ENCODE peak calls at places on chromosomes 13 and 19, in five cellular contexts. One of them, this sample, is unnamed.
A peak's percentile ranks its signal among the peaks of the same experiment; 100 is the strongest.

GRCh38 chr19:55393362-55393761 is 7.6 kb downstream of the RPL28 start:
- DNase-seq in PC-3: no peak
- DNase-seq in fibroblast of lung: no peak
- DNase-seq in mesenchymal stem cell: no peak
- DNase-seq in IMR-90: no peak
- DNase-seq in this sample: no peak

GRCh38 chr13:49711218-49711863 is 20.1 kb upstream of the EBPL start:
- DNase-seq in PC-3: peak; percentile 43
- DNase-seq in fibroblast of lung: peak; percentile 84
- DNase-seq in mesenchymal stem cell: peak; percentile 95
- DNase-seq in IMR-90: peak; percentile 96
- DNase-seq in this sample: peak; percentile 26

GRCh38 chr19:55678121-55678671 is 3.2 kb downstream of the EPN1 start:
- DNase-seq in PC-3: no peak
- DNase-seq in fibroblast of lung: no peak
- DNase-seq in mesenchymal stem cell: no peak
- DNase-seq in IMR-90: no peak
- DNase-seq in this sample: no peak

GRCh38 chr19:32581704-32582164 is 744 bp downstream of the PDCD5 start:
- DNase-seq in PC-3: peak; percentile 3
- DNase-seq in fibroblast of lung: peak; percentile 38
- DNase-seq in mesenchymal stem cell: peak; percentile 87
- DNase-seq in IMR-90: peak; percentile 66
- DNase-seq in this sample: peak; percentile 39

GRCh38 chr19:56350416-56351045 is 35.9 kb upstream of the ZSCAN5A start:
- DNase-seq in PC-3: peak; percentile 66
- DNase-seq in fibroblast of lung: peak; percentile 23
- DNase-seq in mesenchymal stem cell: peak; percentile 56
- DNase-seq in IMR-90: peak; percentile 41
- DNase-seq in this sample: peak; percentile 57

GRCh38 chr13:80214521-80214941 is 126.4 kb downstream of the SPRY2 start:
- DNase-seq in PC-3: no peak
- DNase-seq in fibroblast of lung: peak; percentile 53
- DNase-seq in mesenchymal stem cell: peak; percentile 54
- DNase-seq in IMR-90: peak; percentile 59
- DNase-seq in this sample: peak; percentile 11

GRCh38 chr19:45271709-45272108 is 20.6 kb downstream of the MARK4 start:
- DNase-seq in PC-3: no peak
- DNase-seq in fibroblast of lung: no peak
- DNase-seq in mesenchymal stem cell: no peak
- DNase-seq in IMR-90: no peak
- DNase-seq in this sample: no peak

GRCh38 chr13:114145256-114145655 is 12.8 kb upstream of the RASA3 start:
- DNase-seq in PC-3: no peak
- DNase-seq in fibroblast of lung: no peak
- DNase-seq in mesenchymal stem cell: no peak
- DNase-seq in IMR-90: no peak
- DNase-seq in this sample: no peak

GRCh38 chr19:9075064-9075964 is 11.5 kb upstream of the OR1M1 start:
- DNase-seq in PC-3: peak; percentile 100
- DNase-seq in fibroblast of lung: peak; percentile 99
- DNase-seq in mesenchymal stem cell: peak; percentile 72
- DNase-seq in IMR-90: peak; percentile 83
- DNase-seq in this sample: peak; percentile 93

GRCh38 chr19:5231857-5232503 is 108.6 kb downstream of the PTPRS start:
- DNase-seq in PC-3: no peak
- DNase-seq in fibroblast of lung: no peak
- DNase-seq in mesenchymal stem cell: no peak
- DNase-seq in IMR-90: no peak
- DNase-seq in this sample: no peak

GRCh38 chr19:58056861-58057260 is 2.2 kb upstream of the ZNF135 start:
- DNase-seq in PC-3: no peak
- DNase-seq in fibroblast of lung: no peak
- DNase-seq in mesenchymal stem cell: no peak
- DNase-seq in IMR-90: no peak
- DNase-seq in this sample: no peak

GRCh38 chr19:58054792-58055482 is 4.1 kb upstream of the ZNF135 start:
- DNase-seq in PC-3: no peak
- DNase-seq in fibroblast of lung: peak; percentile 44
- DNase-seq in mesenchymal stem cell: no peak
- DNase-seq in IMR-90: peak; percentile 2
- DNase-seq in this sample: no peak

GRCh38 chr19:58053480-58054156 is 5.5 kb upstream of the ZNF135 start:
- DNase-seq in PC-3: no peak
- DNase-seq in fibroblast of lung: no peak
- DNase-seq in mesenchymal stem cell: no peak
- DNase-seq in IMR-90: no peak
- DNase-seq in this sample: no peak

GRCh38 chr19:58056261-58056660 is 2.8 kb upstream of the ZNF135 start:
- DNase-seq in PC-3: no peak
- DNase-seq in fibroblast of lung: no peak
- DNase-seq in mesenchymal stem cell: no peak
- DNase-seq in IMR-90: no peak
- DNase-seq in this sample: no peak

GRCh38 chr19:58055483-58055874 is 3.6 kb upstream of the ZNF135 start:
- DNase-seq in PC-3: no peak
- DNase-seq in fibroblast of lung: no peak
- DNase-seq in mesenchymal stem cell: no peak
- DNase-seq in IMR-90: no peak
- DNase-seq in this sample: no peak
- H3K27ac ChIP-seq in PC-3: no peak overlapping the region
- H3K27ac ChIP-seq in fibroblast of lung: no peak overlapping the region
- H3K27ac ChIP-seq in mesenchymal stem cell: no peak overlapping the region
- H3K27ac ChIP-seq in IMR-90: no peak overlapping the region
- H3K27ac ChIP-seq in this sample: no peak overlapping the region

GRCh38 chr19:38656171-38656981 is 8.9 kb downstream of the ACTN4 start:
- DNase-seq in PC-3: peak; percentile 32
- DNase-seq in fibroblast of lung: peak; percentile 62
- DNase-seq in mesenchymal stem cell: peak; percentile 74
- DNase-seq in IMR-90: peak; percentile 63
- DNase-seq in this sample: no peak
- H3K4me1 ChIP-seq in PC-3: peaks cover 97% of the 10 kb centered on the region
- H3K4me1 ChIP-seq in fibroblast of lung: peaks cover 57% of the 10 kb centered on the region
- H3K4me1 ChIP-seq in mesenchymal stem cell: peaks cover 37% of the 10 kb centered on the region
- H3K4me1 ChIP-seq in IMR-90: peaks cover 50% of the 10 kb centered on the region
- H3K4me1 ChIP-seq in this sample: peaks cover 81% of the 10 kb centered on the region

DNA sequence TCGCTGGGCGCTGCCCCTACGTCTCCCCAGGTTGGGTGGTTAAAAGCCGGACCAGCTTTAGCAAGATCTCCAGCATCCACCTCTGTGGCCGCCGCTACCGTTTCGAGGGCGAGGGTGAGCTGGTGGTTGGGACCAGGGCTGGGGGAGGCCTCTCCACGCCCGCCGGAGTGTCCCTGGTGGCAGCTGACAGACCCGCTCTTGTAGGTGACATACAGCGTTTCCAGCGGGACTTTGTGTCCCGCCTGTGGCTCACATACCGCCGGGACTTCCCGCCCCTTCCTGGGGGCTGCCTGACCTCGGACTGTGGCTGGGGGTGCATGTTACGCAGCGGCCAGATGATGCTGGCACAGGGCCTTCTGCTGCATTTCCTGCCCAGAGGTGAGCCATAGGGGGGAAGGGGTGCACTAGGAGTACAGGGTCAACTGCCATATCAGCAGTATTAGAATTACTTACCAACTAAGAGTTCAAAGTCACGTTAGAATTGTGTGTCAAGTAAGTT is 1.1 kb downstream of the ATG4D start:
- DNase-seq in PC-3: no peak
- DNase-seq in fibroblast of lung: no peak
- DNase-seq in mesenchymal stem cell: no peak
- DNase-seq in IMR-90: no peak
- DNase-seq in this sample: no peak
- H3K27ac ChIP-seq in PC-3: no peak overlapping the region
- H3K27ac ChIP-seq in fibroblast of lung: no peak overlapping the region
- H3K27ac ChIP-seq in mesenchymal stem cell: no peak overlapping the region
- H3K27ac ChIP-seq in IMR-90: no peak overlapping the region
- H3K27ac ChIP-seq in this sample: no peak overlapping the region

GRCh38 chr19:47762151-47762550 is 16.4 kb upstream of the SELENOW start:
- DNase-seq in PC-3: no peak
- DNase-seq in fibroblast of lung: no peak
- DNase-seq in mesenchymal stem cell: no peak
- DNase-seq in IMR-90: no peak
- DNase-seq in this sample: no peak

GRCh38 chr19:47760632-47760999 is 15.3 kb downstream of the NOP53 start:
- DNase-seq in PC-3: no peak
- DNase-seq in fibroblast of lung: no peak
- DNase-seq in mesenchymal stem cell: no peak
- DNase-seq in IMR-90: no peak
- DNase-seq in this sample: no peak

GRCh38 chr19:47758433-47758784 is 13.1 kb downstream of the NOP53 start:
- DNase-seq in PC-3: no peak
- DNase-seq in fibroblast of lung: no peak
- DNase-seq in mesenchymal stem cell: no peak
- DNase-seq in IMR-90: no peak
- DNase-seq in this sample: no peak

GRCh38 chr19:47762615-47763308 is 15.7 kb upstream of the SELENOW start:
- DNase-seq in PC-3: no peak
- DNase-seq in fibroblast of lung: no peak
- DNase-seq in mesenchymal stem cell: no peak
- DNase-seq in IMR-90: no peak
- DNase-seq in this sample: no peak

DNA sequence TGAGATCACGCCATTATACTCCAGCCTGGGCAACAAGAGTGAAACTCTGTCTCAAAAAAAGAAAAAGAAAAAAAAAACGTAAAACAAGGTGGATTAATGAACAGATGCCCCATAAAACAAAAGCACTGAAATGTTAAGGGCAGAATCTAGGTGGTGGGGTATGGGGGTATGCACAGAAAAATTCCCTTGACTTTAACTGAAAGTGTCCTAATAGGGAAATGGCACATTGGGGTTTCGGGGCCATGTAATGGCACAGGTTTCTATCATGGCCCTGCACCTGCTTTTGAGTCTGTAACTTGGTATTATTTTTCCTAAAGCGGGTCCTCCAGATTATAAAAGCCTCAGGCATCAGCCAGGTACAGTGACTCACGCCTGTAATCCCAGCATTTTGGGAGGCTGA is 16.2 kb downstream of the NOP53 start:
- DNase-seq in PC-3: no peak
- DNase-seq in fibroblast of lung: no peak
- DNase-seq in mesenchymal stem cell: no peak
- DNase-seq in IMR-90: no peak
- DNase-seq in this sample: no peak
- H3K4me1 ChIP-seq in PC-3: no peaks in the 10 kb centered on the region
- H3K4me1 ChIP-seq in fibroblast of lung: no peaks in the 10 kb centered on the region
- H3K4me1 ChIP-seq in mesenchymal stem cell: peaks cover 5% of the 10 kb centered on the region
- H3K4me1 ChIP-seq in IMR-90: no peaks in the 10 kb centered on the region
- H3K4me1 ChIP-seq in this sample: peaks cover 5% of the 10 kb centered on the region

GRCh38 chr19:52901842-52902241 is 4.4 kb upstream of the ZNF320 start:
- DNase-seq in PC-3: no peak
- DNase-seq in fibroblast of lung: no peak
- DNase-seq in mesenchymal stem cell: no peak
- DNase-seq in IMR-90: no peak
- DNase-seq in this sample: no peak
- H3K27ac ChIP-seq in PC-3: no peak overlapping the region
- H3K27ac ChIP-seq in fibroblast of lung: no peak overlapping the region
- H3K27ac ChIP-seq in mesenchymal stem cell: no peak overlapping the region
- H3K27ac ChIP-seq in IMR-90: no peak overlapping the region
- H3K27ac ChIP-seq in this sample: no peak overlapping the region

GRCh38 chr13:97020689-97021240 is 26.5 kb upstream of the OXGR1 start:
- DNase-seq in PC-3: no peak
- DNase-seq in fibroblast of lung: no peak
- DNase-seq in mesenchymal stem cell: no peak
- DNase-seq in IMR-90: no peak
- DNase-seq in this sample: no peak
- H3K4me1 ChIP-seq in PC-3: no peaks in the 10 kb centered on the region
- H3K4me1 ChIP-seq in fibroblast of lung: no peaks in the 10 kb centered on the region
- H3K4me1 ChIP-seq in mesenchymal stem cell: peaks cover 2% of the 10 kb centered on the region
- H3K4me1 ChIP-seq in IMR-90: peaks cover 2% of the 10 kb centered on the region
- H3K4me1 ChIP-seq in this sample: no peaks in the 10 kb centered on the region

GRCh38 chr19:2679439-2679838 is 23.1 kb downstream of the GNG7 start:
- DNase-seq in PC-3: no peak
- DNase-seq in fibroblast of lung: no peak
- DNase-seq in mesenchymal stem cell: no peak
- DNase-seq in IMR-90: no peak
- DNase-seq in this sample: no peak

GRCh38 chr19:2670217-2670616 is 32.3 kb downstream of the GNG7 start:
- DNase-seq in PC-3: no peak
- DNase-seq in fibroblast of lung: no peak
- DNase-seq in mesenchymal stem cell: no peak
- DNase-seq in IMR-90: no peak
- DNase-seq in this sample: no peak

GRCh38 chr19:2678043-2678671 is 24.3 kb downstream of the GNG7 start:
- DNase-seq in PC-3: no peak
- DNase-seq in fibroblast of lung: no peak
- DNase-seq in mesenchymal stem cell: no peak
- DNase-seq in IMR-90: no peak
- DNase-seq in this sample: no peak

GRCh38 chr19:2680808-2681207 is 21.7 kb downstream of the GNG7 start:
- DNase-seq in PC-3: no peak
- DNase-seq in fibroblast of lung: no peak
- DNase-seq in mesenchymal stem cell: no peak
- DNase-seq in IMR-90: no peak
- DNase-seq in this sample: no peak

DNA sequence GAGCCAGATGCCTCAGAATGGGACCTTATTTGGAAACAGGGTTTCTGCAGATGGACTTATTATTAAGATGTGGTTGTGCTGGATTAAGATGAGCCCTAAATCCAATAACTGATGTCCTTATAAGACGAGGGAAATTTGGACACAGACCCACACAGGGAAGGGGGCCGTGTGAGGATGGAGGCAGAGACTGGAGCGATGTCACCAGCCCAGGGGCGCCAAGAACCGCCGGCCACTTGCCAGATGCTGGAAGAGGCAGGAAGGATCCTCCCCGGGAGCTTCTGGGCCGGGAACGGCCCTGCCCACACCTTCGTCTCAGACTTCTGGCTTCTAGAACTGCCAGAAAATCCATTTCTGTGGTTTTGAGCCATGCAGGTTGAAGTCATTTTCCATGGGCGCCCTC is 26.6 kb downstream of the GNG7 start:
- DNase-seq in PC-3: no peak
- DNase-seq in fibroblast of lung: no peak
- DNase-seq in mesenchymal stem cell: no peak
- DNase-seq in IMR-90: no peak
- DNase-seq in this sample: no peak
- H3K27ac ChIP-seq in PC-3: no peak overlapping the region
- H3K27ac ChIP-seq in fibroblast of lung: no peak overlapping the region
- H3K27ac ChIP-seq in mesenchymal stem cell: no peak overlapping the region
- H3K27ac ChIP-seq in IMR-90: no peak overlapping the region
- H3K27ac ChIP-seq in this sample: no peak overlapping the region

GRCh38 chr13:46598140-46598819 is 45.3 kb downstream of the LRCH1 start:
- DNase-seq in PC-3: no peak
- DNase-seq in fibroblast of lung: no peak
- DNase-seq in mesenchymal stem cell: no peak
- DNase-seq in IMR-90: no peak
- DNase-seq in this sample: no peak
- H3K4me1 ChIP-seq in PC-3: peaks cover 24% of the 10 kb centered on the region
- H3K4me1 ChIP-seq in fibroblast of lung: peaks cover 11% of the 10 kb centered on the region
- H3K4me1 ChIP-seq in mesenchymal stem cell: peaks cover 10% of the 10 kb centered on the region
- H3K4me1 ChIP-seq in IMR-90: peaks cover 13% of the 10 kb centered on the region
- H3K4me1 ChIP-seq in this sample: peaks cover 51% of the 10 kb centered on the region